ENCODE peak calls at places on chromosome 15, in five cellular contexts. C is GM23248, U is heart right ventricle, Q is lower lobe of right lung, H is NT2/D1. T is an unnamed sample.

GRCh38 chr15:39543651-39544050 is 37.2 kb upstream of the THBS1 start:
- DNase-seq in C (no peak), U (no peak), Q (no peak), H (peak; percentile 23), T (no peak)

GRCh38 chr15:49247556-49248102 is 77.6 kb downstream of the GALK2 start:
- DNase-seq in C (peak; percentile 63), U (no peak), Q (no peak), H (no peak), T (no peak)

GRCh38 chr15:85404922-85405293 is 24.5 kb downstream of the AKAP13 start:
- DNase-seq in C (peak; percentile 45), U (no peak), Q (no peak), H (no peak), T (no peak)

GRCh38 chr15:58779554-58779953 is 8.5 kb downstream of the MINDY2 start:
- DNase-seq in C (no peak), U (no peak), Q (no peak), H (no peak), T (no peak)

GRCh38 chr15:29612701-29613100 is 209.6 kb downstream of the TJP1 start:
- DNase-seq in C (peak; percentile 50), U (no peak), Q (no peak), H (no peak), T (no peak)

GRCh38 chr15:66876731-66877545 is 174.9 kb downstream of the SMAD6 start:
- DNase-seq in C (no peak), U (no peak), Q (no peak), H (no peak), T (no peak)

GRCh38 chr15:39672184-39672583 is 91.3 kb downstream of the THBS1 start:
- DNase-seq in C (no peak), U (no peak), Q (no peak), H (no peak), T (no peak)

GRCh38 chr15:64274541-64274940 is 81.4 kb downstream of the CSNK1G1 start:
- DNase-seq in C (no peak), U (no peak), Q (no peak), H (no peak), T (no peak)

GRCh38 chr15:42605281-42605744 is 29.9 kb downstream of the STARD9 start:
- DNase-seq in C (peak; percentile 46), U (peak; percentile 25), Q (no peak), H (no peak), T (no peak)

GRCh38 chr15:99416191-99417188 is 149.3 kb upstream of the MEF2A start:
- DNase-seq in C (no peak), U (no peak), Q (no peak), H (no peak), T (no peak)

GRCh38 chr15:45399381-45400212 is 21.3 kb upstream of the GATM start:
- DNase-seq in C (peak; percentile 80), U (no peak), Q (no peak), H (no peak), T (peak; percentile 32)

GRCh38 chr15:45441686-45442085 is 63.3 kb upstream of the GATM start:
- DNase-seq in C (no peak), U (peak; percentile 22), Q (peak; percentile 56), H (no peak), T (no peak)

GRCh38 chr15:49282366-49282765 is 112.3 kb downstream of the GALK2 start:
- DNase-seq in C (peak; percentile 75), U (no peak), Q (no peak), H (no peak), T (no peak)

GRCh38 chr15:91468861-91469260 is 368.8 kb downstream of the SV2B start:
- DNase-seq in C (no peak), U (no peak), Q (no peak), H (no peak), T (no peak)

GRCh38 chr15:64951777-64952418 is 37.8 kb downstream of the SPG21 start:
- DNase-seq in C (no peak), U (no peak), Q (no peak), H (no peak), T (no peak)

GRCh38 chr15:67166280-67167009 is 88.0 kb downstream of the AAGAB start:
- DNase-seq in C (no peak), U (no peak), Q (no peak), H (no peak), T (no peak)

GRCh38 chr15:84671211-84671610 is 13.2 kb upstream of the NMB start:
- DNase-seq in C (peak; percentile 86), U (no peak), Q (no peak), H (no peak), T (no peak)

GRCh38 chr15:41832875-41833274 is 5.0 kb downstream of the JMJD7 start:
- DNase-seq in C (no peak), U (no peak), Q (peak; percentile 68), H (no peak), T (no peak)

GRCh38 chr15:38670142-38671002 is 105.8 kb upstream of the RASGRP1 start:
- DNase-seq in C (peak; percentile 6), U (no peak), Q (no peak), H (no peak), T (no peak)

GRCh38 chr15:49196856-49197255 is 26.8 kb downstream of the GALK2 start:
- DNase-seq in C (no peak), U (no peak), Q (no peak), H (no peak), T (no peak)

GRCh38 chr15:81239190-81239589 is 42.5 kb downstream of the IL16 start:
- DNase-seq in C (peak; percentile 59), U (no peak), Q (no peak), H (no peak), T (no peak)

GRCh38 chr15:89419370-89419984 is 76.9 kb downstream of the RHCG start:
- DNase-seq in C (peak; percentile 63), U (peak; percentile 44), Q (no peak), H (peak; percentile 78), T (no peak)

GRCh38 chr15:28998511-28998910 is 112.7 kb downstream of the APBA2 start:
- DNase-seq in C (no peak), U (no peak), Q (no peak), H (no peak), T (no peak)

GRCh38 chr15:52052076-52052935 is 33.3 kb downstream of the MAPK6 start:
- DNase-seq in C (no peak), U (no peak), Q (no peak), H (no peak), T (no peak)

GRCh38 chr15:57873564-57874209 is 167.2 kb downstream of the POLR2M start:
- DNase-seq in C (peak; percentile 55), U (no peak), Q (no peak), H (no peak), T (no peak)

GRCh38 chr15:22253676-22254408 is 173.5 kb downstream of the OR4M2 start:
- DNase-seq in C (no peak), U (no peak), Q (no peak), H (no peak), T (no peak)

GRCh38 chr15:22257047-22257667 is 176.8 kb downstream of the OR4M2 start:
- DNase-seq in C (no peak), U (no peak), Q (no peak), H (peak; percentile 63), T (no peak)

DNA sequence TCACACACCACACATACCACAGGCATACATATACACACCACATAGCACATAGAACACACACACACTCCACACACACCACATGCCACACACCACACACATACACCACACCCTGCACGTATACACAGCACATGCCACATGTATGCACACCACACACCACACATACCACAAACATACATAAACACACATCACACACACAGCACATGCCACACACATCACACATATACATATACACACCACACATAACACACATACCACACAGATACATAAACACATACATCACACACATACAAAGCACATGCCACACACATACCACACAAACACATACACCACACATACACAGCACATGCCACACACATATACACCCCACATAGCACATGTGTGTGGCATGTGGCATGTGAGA is 171.1 kb downstream of the OR4M2 start:
- DNase-seq in C (no peak), U (no peak), Q (no peak), H (no peak), T (no peak)
- H3K9me3 ChIP-seq in C (no peaks in the 10 kb centered on the region), U (peaks cover 3% of the 10 kb centered on the region), Q (no peaks in the 10 kb centered on the region), H (no peaks in the 10 kb centered on the region), T (no peaks in the 10 kb centered on the region)

GRCh38 chr15:76993114-76993715 is 1.7 kb upstream of the PSTPIP1 start:
- DNase-seq in C (no peak), U (no peak), Q (no peak), H (no peak), T (no peak)
- H3K4me3 ChIP-seq in C (no peak overlapping the region), U (no peak overlapping the region), Q (no peak overlapping the region), H (no peak overlapping the region), T (no peak overlapping the region)

GRCh38 chr15:98266295-98266694 is 305.8 kb downstream of the ARRDC4 start:
- DNase-seq in C (no peak), U (no peak), Q (no peak), H (no peak), T (no peak)
- H3K9me3 ChIP-seq in C (no peaks in the 10 kb centered on the region), U (peaks cover 11% of the 10 kb centered on the region), Q (peaks cover 17% of the 10 kb centered on the region), H (peaks cover 11% of the 10 kb centered on the region), T (no peaks in the 10 kb centered on the region)

GRCh38 chr15:56243117-56243773 is 434 bp downstream of the RFX7 start:
- DNase-seq in C (peak; percentile 60), U (peak; percentile 62), Q (peak; percentile 57), H (peak; percentile 27), T (peak; percentile 47)

GRCh38 chr15:56245871-56246814 is 2.5 kb upstream of the RFX7 start:
- DNase-seq in C (peak; percentile 95), U (peak; percentile 88), Q (peak; percentile 93), H (peak; percentile 76), T (peak; percentile 91)

GRCh38 chr15:56243774-56244236 is at the start of gene RFX7:
- DNase-seq in C (peak; percentile 90), U (peak; percentile 65), Q (peak; percentile 85), H (no peak), T (peak; percentile 83)

GRCh38 chr15:56244237-56244810 is 645 bp upstream of the RFX7 start:
- DNase-seq in C (peak; percentile 75), U (peak; percentile 48), Q (peak; percentile 49), H (peak; percentile 67), T (peak; percentile 56)

DNA sequence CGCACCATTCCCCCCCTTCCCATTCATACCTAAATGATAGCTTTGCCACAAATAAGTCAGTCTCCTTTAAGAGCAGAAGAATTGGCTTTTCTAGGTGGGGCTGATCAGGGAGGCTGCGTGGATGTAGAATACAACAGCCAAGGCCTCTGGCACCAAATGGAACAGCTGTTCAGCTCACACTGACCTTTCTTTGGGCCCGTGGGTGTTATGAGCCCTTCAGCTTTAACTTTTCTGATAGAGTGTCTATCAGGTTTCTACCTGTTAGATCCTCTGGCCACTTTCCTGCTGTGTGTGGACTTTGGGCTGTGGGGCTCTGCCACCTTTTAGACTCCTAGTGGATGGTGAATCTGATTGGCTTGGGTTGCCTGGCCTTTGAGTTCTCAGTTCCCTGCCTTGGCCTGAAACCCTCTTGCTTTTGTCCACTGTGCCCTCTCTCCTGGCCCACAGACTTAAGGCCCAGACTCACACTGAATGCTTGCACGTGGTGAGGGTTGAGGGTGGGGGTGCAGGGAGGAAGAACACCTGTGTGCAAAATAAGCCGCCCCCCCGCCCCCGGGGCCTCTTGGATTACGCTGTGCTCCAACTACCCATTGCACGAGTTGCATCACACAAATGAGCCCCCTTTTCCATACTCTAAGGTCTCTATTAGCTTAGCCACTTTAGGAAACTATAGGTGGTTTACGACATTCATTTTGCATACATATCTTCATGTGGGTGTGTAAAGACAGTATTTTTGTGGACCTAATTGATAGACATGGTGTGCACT is 1.3 kb upstream of the RFX7 start:
- DNase-seq in C (no peak), U (no peak), Q (peak; percentile 42), H (no peak), T (peak; percentile 12)
- H3K4me3 ChIP-seq in C (peak overlapping the region; percentile 89), U (peak overlapping the region; percentile 87), Q (peak overlapping the region; percentile 68), H (peak overlapping the region; percentile 31), T (no peak overlapping the region)

GRCh38 chr15:87547470-87548181 is 708.9 kb downstream of the NTRK3 start:
- DNase-seq in C (peak; percentile 4), U (no peak), Q (no peak), H (no peak), T (no peak)
- H3K9me3 ChIP-seq in C (no peaks in the 10 kb centered on the region), U (no peaks in the 10 kb centered on the region), Q (no peaks in the 10 kb centered on the region), H (no peaks in the 10 kb centered on the region), T (no peaks in the 10 kb centered on the region)

T was measured in WERI-Rb-1.